ENCODE peak calls at places on chromosomes 1 and 21, in six cellular contexts. Q is fibroblast of the aortic adventitia, V is foreskin fibroblast, Y is SJSA1, X is T-helper 1 cell, T is dorsolateral prefrontal cortex. E is an unnamed sample.

GRCh38 chr1:56032276-56032675 is 547.1 kb downstream of the PLPP3 start:
- DNase-seq in Q (peak), Y (no peak), T (no peak), V (no peak), X (no peak), E (no peak)

GRCh38 chr1:204417231-204417997 is 5.8 kb upstream of the PPP1R15B start:
- DNase-seq in Q (peak), T (no peak), V (peak), X (no peak), Y (peak), E (no peak)

GRCh38 chr1:207495816-207496792 is at the start of gene CR1:
- DNase-seq in X (no peak), Q (no peak), Y (no peak), T (no peak), V (no peak), E (peak)

GRCh38 chr1:187721216-187721615 is 892.5 kb downstream of the PLA2G4A start:
- DNase-seq in Y (no peak), Q (no peak), T (no peak), X (no peak), V (no peak), E (no peak)

GRCh38 chr1:203165101-203165799 is 10.4 kb downstream of the MYBPH start:
- DNase-seq in Y (no peak), V (no peak), Q (no peak), T (no peak), X (no peak), E (no peak)

GRCh38 chr1:69499203-69499803 is 68.4 kb upstream of the LRRC7 start:
- DNase-seq in V (no peak), X (no peak), Y (no peak), T (no peak), Q (no peak), E (no peak)

GRCh38 chr21:36321325-36322082 is 1.5 kb downstream of the MORC3 start:
- DNase-seq in V (no peak), T (no peak), Y (no peak), Q (peak), X (no peak), E (no peak)

GRCh38 chr1:99527078-99527477 is 118.8 kb upstream of the PALMD start:
- DNase-seq in T (no peak), V (no peak), Q (peak), X (no peak), Y (no peak), E (no peak)

GRCh38 chr1:3237994-3238704 is 169.1 kb downstream of the PRDM16 start:
- DNase-seq in Y (no peak), X (no peak), T (no peak), Q (peak), V (no peak), E (no peak)

GRCh38 chr1:28199328-28200233 is 23.1 kb upstream of the PTAFR start:
- DNase-seq in V (no peak), X (peak), Q (no peak), Y (no peak), T (no peak), E (peak)

GRCh38 chr1:204711103-204711946 is 25.8 kb upstream of the LRRN2 start:
- DNase-seq in Q (no peak), T (no peak), Y (no peak), V (no peak), X (no peak), E (no peak)

GRCh38 chr1:185559684-185560310 is 174.4 kb upstream of the HMCN1 start:
- DNase-seq in Q (peak), V (no peak), T (no peak), Y (no peak), X (no peak), E (no peak)

GRCh38 chr1:36134805-36135339 is 9.8 kb upstream of the COL8A2 start:
- DNase-seq in X (no peak), Q (peak), T (no peak), V (peak), Y (peak), E (no peak)

GRCh38 chr1:6944434-6944833 is 159.2 kb downstream of the CAMTA1 start:
- DNase-seq in Q (no peak), X (no peak), T (no peak), Y (no peak), V (no peak), E (no peak)

GRCh38 chr1:178371236-178371635 is 125.5 kb downstream of the CLEC20A start:
- DNase-seq in T (no peak), Q (peak), X (no peak), V (peak), Y (no peak), E (no peak)

E was measured in activated T-cell treated with anti-CD3 and anti-CD28 coated beads for 1 hour.